ENCODE peak calls at places on chromosomes 6 and 20, in six cellular contexts. M is Peyer's patch, H is tibial artery, Y is left ventricle myocardium inferior, B is PC-9, C is heart left ventricle. T is an unnamed sample.

GRCh38 chr6:109506841-109507240 is 23.8 kb upstream of the ZBTB24 start:
- DNase-seq in H (no peak), M (no peak), B (no peak), Y (no peak), C (no peak), T (no peak)

GRCh38 chr6:90993771-90994170 is 406.9 kb upstream of the MAP3K7 start:
- DNase-seq in B (no peak), H (no peak), C (no peak), M (no peak), Y (no peak), T (no peak)

GRCh38 chr6:75145976-75146375 is 59.9 kb downstream of the COL12A1 start:
- DNase-seq in C (no peak), B (no peak), Y (no peak), H (no peak), M (no peak), T (no peak)

GRCh38 chr20:37911838-37912273 is 8.9 kb downstream of the VSTM2L start:
- DNase-seq in M (no peak), Y (peak; percentile 66), B (no peak), C (peak; percentile 55), H (no peak), T (no peak)

GRCh38 chr20:43669332-43669731 is 2.4 kb downstream of the MYBL2 start:
- DNase-seq in M (no peak), H (no peak), Y (no peak), C (no peak), B (peak; percentile 64), T (no peak)

GRCh38 chr6:24768361-24768760 is 6.4 kb upstream of the GMNN start:
- DNase-seq in B (no peak), C (no peak), H (no peak), Y (no peak), M (no peak), T (no peak)

GRCh38 chr20:276620-277495 is 13.7 kb downstream of the C20orf96 start:
- DNase-seq in M (no peak), B (no peak), H (no peak), Y (no peak), C (no peak), T (no peak)

GRCh38 chr6:133890941-133891813 is 2.3 kb downstream of the TCF21 start:
- DNase-seq in Y (peak; percentile 44), B (peak; percentile 18), M (peak; percentile 68), H (no peak), C (no peak), T (no peak)

GRCh38 chr6:169793408-169793807 is 42.0 kb downstream of the ERMARD start:
- DNase-seq in H (no peak), C (no peak), Y (no peak), B (no peak), M (no peak), T (no peak)

GRCh38 chr6:125421853-125422252 is 120.1 kb upstream of the HDDC2 start:
- DNase-seq in C (peak; percentile 54), B (peak; percentile 4), Y (peak; percentile 18), H (peak; percentile 66), M (no peak), T (no peak)

GRCh38 chr6:132520953-132521352 is 8.0 kb upstream of the STX7 start:
- DNase-seq in Y (no peak), B (no peak), C (no peak), H (no peak), M (no peak), T (no peak)

GRCh38 chr6:37289931-37290330 is 32.0 kb upstream of the TMEM217 start:
- DNase-seq in B (no peak), H (no peak), M (no peak), Y (no peak), C (no peak), T (no peak)

GRCh38 chr6:91087864-91088263 is 501.0 kb upstream of the MAP3K7 start:
- DNase-seq in Y (no peak), M (no peak), B (no peak), C (no peak), H (no peak), T (no peak)

GRCh38 chr6:28218312-28219248 is 6.5 kb upstream of the ZSCAN9 start:
- DNase-seq in B (peak; percentile 70), Y (peak; percentile 88), C (peak; percentile 85), H (peak; percentile 62), M (peak; percentile 89), T (peak; percentile 58)

GRCh38 chr6:16717275-16717942 is 43.9 kb downstream of the ATXN1 start:
- DNase-seq in H (no peak), B (no peak), M (no peak), Y (no peak), C (no peak), T (peak; percentile 26)
- H3K4me1 ChIP-seq in H (peaks cover 25% of the 10 kb centered on the region), B (peaks cover 17% of the 10 kb centered on the region), M (no peaks in the 10 kb centered on the region), Y (peaks cover 39% of the 10 kb centered on the region), C (peaks cover 17% of the 10 kb centered on the region), T (peaks cover 46% of the 10 kb centered on the region)

GRCh38 chr20:2871111-2871465 is 2.2 kb upstream of the PTPRA start:
- DNase-seq in C (no peak), H (no peak), M (no peak), Y (no peak), B (no peak), T (no peak)
- H3K4me3 ChIP-seq in C (no peak overlapping the region), H (no peak overlapping the region), M (no peak overlapping the region), Y (no peak overlapping the region), B (no peak overlapping the region), T (no peak overlapping the region)

DNA sequence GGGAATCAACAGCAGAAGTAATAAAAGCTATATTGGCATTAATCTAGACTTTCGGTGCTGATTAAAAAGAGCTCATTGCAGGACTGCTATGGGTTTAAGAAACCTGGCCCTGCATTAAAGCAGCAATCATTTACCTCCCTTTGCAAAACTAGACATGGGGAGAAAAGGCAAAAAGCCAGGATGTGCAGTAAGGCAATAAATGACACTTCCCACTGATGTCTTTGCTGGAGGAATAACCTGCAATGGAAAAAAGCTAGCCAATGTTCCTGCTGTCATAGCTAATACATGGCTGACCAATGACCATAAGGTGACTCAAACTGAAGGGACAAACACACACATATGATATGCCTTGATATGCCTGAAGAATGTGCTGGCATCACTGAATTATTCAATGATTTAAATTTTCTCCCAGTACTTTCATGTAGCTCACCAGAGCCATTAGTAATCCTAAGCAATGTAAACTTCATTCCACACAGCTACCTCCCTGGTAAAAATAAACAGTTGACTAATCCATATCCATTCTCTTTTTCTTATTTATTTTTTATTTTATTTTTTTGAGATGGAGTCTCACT is 8.7 kb downstream of the DNAAF9 start:
- DNase-seq in H (no peak), B (no peak), C (no peak), M (no peak), Y (no peak), T (no peak)
- H3K27ac ChIP-seq in H (no peak overlapping the region), B (no peak overlapping the region), C (no peak overlapping the region), M (no peak overlapping the region), Y (peak overlapping the region; percentile 62), T (no peak overlapping the region)

DNA sequence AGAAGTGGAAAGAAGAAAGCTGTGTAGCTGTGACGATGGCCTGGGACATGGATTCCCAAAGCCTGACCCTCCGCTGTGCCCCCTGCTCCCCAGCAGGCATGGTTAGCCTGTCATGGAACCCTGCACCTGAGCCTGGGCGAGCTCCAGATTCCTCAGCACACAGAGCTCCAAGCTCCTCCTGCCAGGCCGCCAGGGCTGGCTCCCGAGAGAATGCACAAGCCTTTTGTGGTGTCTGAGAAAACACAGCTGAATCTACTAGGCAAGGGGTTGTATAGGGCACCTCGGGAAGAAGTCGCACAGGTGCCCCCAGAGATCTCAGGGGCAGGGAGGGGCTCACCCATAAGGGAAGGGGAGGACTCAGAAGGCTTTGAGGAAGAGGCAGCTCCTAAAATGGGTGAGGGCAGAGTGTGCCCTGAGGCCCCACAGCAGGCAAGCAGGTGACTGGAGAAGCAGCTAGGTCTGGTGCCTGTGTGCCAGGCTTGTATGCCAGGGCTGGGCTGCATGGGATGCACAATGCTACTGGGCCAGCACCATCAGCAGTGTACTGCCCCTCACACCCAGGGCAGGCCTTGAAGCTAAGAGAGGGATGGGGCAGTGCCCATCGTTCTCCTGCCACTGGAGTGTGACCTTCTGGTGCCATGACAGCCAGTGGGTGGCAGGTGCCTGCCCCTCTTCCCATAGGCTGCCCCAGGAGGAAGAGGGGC is 64.3 kb upstream of the CD93 start:
- DNase-seq in M (no peak), Y (no peak), H (no peak), C (no peak), B (no peak), T (peak; percentile 70)
- H3K4me1 ChIP-seq in M (no peaks in the 10 kb centered on the region), Y (peaks cover 81% of the 10 kb centered on the region), H (peaks cover 42% of the 10 kb centered on the region), C (peaks cover 44% of the 10 kb centered on the region), B (peaks cover 95% of the 10 kb centered on the region), T (peaks cover 88% of the 10 kb centered on the region)

GRCh38 chr20:19936801-19937583 is 80.2 kb upstream of the NAA20 start:
- DNase-seq in M (no peak), Y (peak; percentile 43), H (no peak), C (peak; percentile 57), B (no peak), T (no peak)

GRCh38 chr20:19937651-19938420 is 79.3 kb upstream of the NAA20 start:
- DNase-seq in C (no peak), H (no peak), B (no peak), Y (no peak), M (no peak), T (no peak)

GRCh38 chr20:19935842-19936241 is 81.3 kb upstream of the NAA20 start:
- DNase-seq in B (peak; percentile 79), H (no peak), Y (no peak), M (no peak), C (no peak), T (no peak)

GRCh38 chr20:19932170-19932667 is 84.9 kb upstream of the NAA20 start:
- DNase-seq in Y (no peak), M (no peak), C (peak; percentile 72), B (no peak), H (peak; percentile 68), T (peak; percentile 46)

DNA sequence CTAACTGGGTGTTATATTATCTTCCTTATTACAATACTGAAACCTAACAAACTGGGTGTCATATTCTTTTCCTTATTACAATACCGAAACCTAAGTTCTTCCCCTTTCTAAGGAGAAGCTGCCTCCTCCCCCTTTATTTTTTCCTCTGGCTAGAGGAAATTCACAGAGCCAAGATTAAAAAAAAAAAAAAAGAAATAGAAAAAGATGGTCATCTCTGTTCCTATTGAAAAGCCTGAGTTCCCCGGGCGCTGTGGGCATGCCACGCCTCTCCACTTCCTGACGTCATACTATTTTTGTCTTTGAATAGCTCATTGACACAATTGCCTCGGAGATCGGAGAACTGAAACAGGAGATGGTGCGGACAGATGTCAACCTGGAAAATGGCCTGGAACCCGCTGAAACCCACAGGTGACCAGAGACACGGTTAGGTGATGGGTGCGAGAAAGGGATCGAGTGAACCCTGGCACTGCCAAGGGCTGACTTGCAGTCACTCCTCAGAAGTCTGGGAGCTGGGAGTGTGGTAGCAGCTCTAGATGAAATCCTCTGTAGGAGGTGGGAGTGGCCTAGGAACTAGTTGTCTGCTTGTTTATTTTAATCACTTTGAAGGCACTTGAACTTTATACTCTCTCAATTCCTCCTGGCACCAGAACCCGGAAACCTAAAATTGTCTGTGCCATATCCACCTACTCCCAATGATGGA is 82.2 kb upstream of the NAA20 start:
- DNase-seq in H (peak; percentile 58), C (peak; percentile 73), B (peak; percentile 62), M (peak; percentile 70), Y (peak; percentile 58), T (peak; percentile 61)
- H3K4me3 ChIP-seq in H (peak overlapping the region; percentile 13), C (peak overlapping the region; percentile 40), B (peak overlapping the region; percentile 48), M (no peak overlapping the region), Y (peak overlapping the region; percentile 52), T (peak overlapping the region; percentile 45)